ENCODE peak calls at places on chromosomes 3 and 15, in eight cellular contexts. B is WTC11; E is iris pigment epithelial cell; G is tibial nerve; Q is nucleus accumbens; Z is HuH-7; U is CD8-positive, alpha-beta memory T cell; W is GM19239. T is an unnamed sample.

GRCh38 chr3:99286266-99286845 is 352.0 kb upstream of the COL8A1 start:
- DNase-seq in W (no peak), E (peak), Q (no peak), U (no peak), Z (no peak), G (no peak), B (no peak), T (no peak)

GRCh38 chr15:69758810-69759410 is 306.3 kb downstream of the RPLP1 start:
- DNase-seq in B (no peak), U (peak), Q (no peak), G (no peak), Z (no peak), W (peak), E (peak), T (no peak)

GRCh38 chr3:188947401-188947982 is 224.3 kb upstream of the TPRG1 start:
- DNase-seq in Q (peak), Z (peak), G (peak), E (peak), W (no peak), U (no peak), B (peak), T (peak)

GRCh38 chr15:76714950-76715349 is 190.2 kb downstream of the SCAPER start:
- DNase-seq in G (no peak), E (no peak), W (no peak), U (no peak), Q (no peak), Z (no peak), B (no peak), T (no peak)

GRCh38 chr3:4993276-4994143 is 14.3 kb downstream of the BHLHE40 start:
- DNase-seq in Q (no peak), B (no peak), Z (no peak), U (no peak), W (no peak), G (no peak), E (no peak), T (no peak)

GRCh38 chr3:45765956-45766355 is 30.4 kb downstream of the SLC6A20 start:
- DNase-seq in U (no peak), W (no peak), Z (no peak), B (no peak), Q (no peak), G (no peak), E (no peak), T (no peak)

GRCh38 chr15:98777426-98777825 is 129.1 kb downstream of the IGF1R start:
- DNase-seq in U (no peak), B (no peak), Q (no peak), W (no peak), E (no peak), Z (no peak), G (no peak), T (no peak)

GRCh38 chr3:76370749-76371148 is 585.4 kb upstream of the ZNF717 start:
- DNase-seq in B (no peak), Q (no peak), Z (no peak), G (no peak), E (peak), U (no peak), W (no peak), T (no peak)

GRCh38 chr3:71659758-71660666 is 65.2 kb downstream of the EIF4E3 start:
- DNase-seq in B (no peak), W (no peak), Q (no peak), Z (no peak), E (peak), U (no peak), G (no peak), T (no peak)

GRCh38 chr3:128270559-128271492 is 117.5 kb downstream of the EEFSEC start:
- DNase-seq in Q (no peak), G (no peak), W (no peak), U (no peak), B (peak), Z (no peak), E (no peak), T (no peak)

GRCh38 chr15:59862191-59863155 is 141.6 kb upstream of the FOXB1 start:
- DNase-seq in Z (no peak), Q (no peak), U (no peak), B (no peak), G (no peak), E (no peak), W (no peak), T (no peak)

GRCh38 chr3:72421786-72422185 is 426.5 kb downstream of the SHQ1 start:
- DNase-seq in E (no peak), U (no peak), W (no peak), Z (no peak), G (no peak), Q (no peak), B (no peak), T (no peak)

GRCh38 chr15:86362556-86362955 is 282.9 kb downstream of the AGBL1 start:
- DNase-seq in B (no peak), E (peak), W (no peak), U (no peak), G (no peak), Z (no peak), Q (no peak), T (no peak)

GRCh38 chr3:160704006-160704405 is 27.0 kb downstream of the ARL14 start:
- DNase-seq in W (no peak), E (peak), Z (no peak), Q (no peak), G (no peak), U (no peak), B (no peak), T (no peak)

GRCh38 chr15:88631464-88632028 is 7.3 kb upstream of the ISG20 start:
- DNase-seq in B (no peak), Q (no peak), W (no peak), Z (no peak), E (no peak), U (no peak), G (no peak), T (no peak)

GRCh38 chr3:56761887-56762605 is 39.7 kb downstream of the ARHGEF3 start:
- DNase-seq in G (no peak), Z (no peak), W (no peak), U (no peak), Q (no peak), B (no peak), E (no peak), T (no peak)

GRCh38 chr3:183129243-183129642 is 29.9 kb upstream of the MCCC1 start:
- DNase-seq in B (no peak), U (no peak), W (no peak), G (no peak), E (no peak), Q (no peak), Z (no peak), T (no peak)